ENCODE peak calls at places on chromosome 1, in four cellular contexts. P is HuH-7, D is amniotic stem cell, I is AG09319. T is an unnamed sample.

GRCh38 chr1:230752407-230752806 is 5.2 kb downstream of the CAPN9 start:
- DNase-seq in P (no peak), D (no peak), I (no peak), T (no peak)

GRCh38 chr1:42183210-42183609 is 18.7 kb upstream of the GUCA2A start:
- DNase-seq in P (no peak), D (no peak), I (no peak), T (no peak)

GRCh38 chr1:239247299-239247698 is 139.1 kb upstream of the CHRM3 start:
- DNase-seq in P (no peak), D (no peak), I (no peak), T (no peak)

GRCh38 chr1:229900220-229900619 is 166.8 kb upstream of the GALNT2 start:
- DNase-seq in P (no peak), D (no peak), I (no peak), T (no peak)

GRCh38 chr1:1071486-1072298 is 2.4 kb downstream of the RNF223 start:
- DNase-seq in P (no peak), D (no peak), I (no peak), T (peak)

GRCh38 chr1:85850238-85850637 is 142.0 kb upstream of the ZNHIT6 start:
- DNase-seq in P (no peak), D (peak), I (peak), T (no peak)

GRCh38 chr1:115877511-115877910 is 36.6 kb upstream of the NHLH2 start:
- DNase-seq in P (no peak), D (no peak), I (no peak), T (no peak)

GRCh38 chr1:203464226-203464625 is 11.4 kb upstream of the PRELP start:
- DNase-seq in P (no peak), D (no peak), I (no peak), T (no peak)

GRCh38 chr1:94209425-94209824 is 28.0 kb downstream of the ARHGAP29 start:
- DNase-seq in P (no peak), D (no peak), I (no peak), T (no peak)

GRCh38 chr1:42784946-42785693 is at the start of gene TMEM269:
- DNase-seq in P (no peak), D (no peak), I (no peak), T (peak)

GRCh38 chr1:183195146-183195571 is 9.1 kb downstream of the LAMC2 start:
- DNase-seq in P (no peak), D (no peak), I (no peak), T (no peak)

GRCh38 chr1:51518730-51519047 is 377 bp downstream of the EPS15 start:
- DNase-seq in P (peak), D (no peak), I (no peak), T (peak)

GRCh38 chr1:17678011-17678410 is 77.1 kb upstream of the ACTL8 start:
- DNase-seq in P (no peak), D (no peak), I (no peak), T (no peak)

GRCh38 chr1:214213136-214213535 is 67.8 kb upstream of the SMYD2 start:
- DNase-seq in P (no peak), D (no peak), I (no peak), T (no peak)

GRCh38 chr1:182716740-182717720 is 32.6 kb upstream of the RGS8 start:
- DNase-seq in P (no peak), D (no peak), I (no peak), T (no peak)

GRCh38 chr1:119101563-119101962 is 38.9 kb downstream of the WARS2 start:
- DNase-seq in P (no peak), D (no peak), I (peak), T (no peak)

GRCh38 chr1:27143408-27143807 is 11.5 kb downstream of the SLC9A1 start:
- DNase-seq in P (no peak), D (no peak), I (no peak), T (no peak)

GRCh38 chr1:165543651-165544452 is at the start of gene LRRC52:
- DNase-seq in P (no peak), D (no peak), I (no peak), T (no peak)

GRCh38 chr1:33298623-33299277 is 22.1 kb downstream of the A3GALT2 start:
- DNase-seq in P (peak), D (peak), I (peak), T (peak)

GRCh38 chr1:77958850-77959249 is 20.0 kb downstream of the FUBP1 start:
- DNase-seq in P (no peak), D (no peak), I (no peak), T (no peak)

T was measured in activated naive CD4-positive, alpha-beta T cell treated with anti-CD3 and anti-CD28 coated beads, Interleukin-2, amount 50 U/mL, for 72 hours.